ENCODE peak calls at places on chromosomes 4 and X, in eight cellular contexts. E, X, H, T, Q, K, P and S are unnamed samples.

GRCh38 chrX:2665387-2666304 is 25.4 kb upstream of the CD99 start:
- DNase-seq in E (no peak), X (no peak), H (no peak), T (peak; percentile 34), Q (no peak), K (no peak), P (no peak), S (no peak)

GRCh38 chr4:2792396-2792710 is 532 bp upstream of the SH3BP2 start:
- DNase-seq in E (no peak), X (no peak), H (no peak), T (no peak), Q (peak; percentile 5), K (no peak), P (no peak), S (no peak)

GRCh38 chr4:21454831-21455230 is 493.7 kb downstream of the KCNIP4 start:
- DNase-seq in E (no peak), X (no peak), H (no peak), T (no peak), Q (no peak), K (no peak), P (no peak), S (no peak)

GRCh38 chrX:56793112-56793430 is 64.0 kb downstream of the NBDY start:
- DNase-seq in E (no peak), X (no peak), H (no peak), T (no peak), Q (no peak), K (no peak), P (no peak), S (no peak)

GRCh38 chr4:66294626-66295025 is 624.3 kb upstream of the EPHA5 start:
- DNase-seq in E (no peak), X (peak; percentile 81), H (no peak), T (no peak), Q (no peak), K (no peak), P (peak; percentile 49), S (no peak)

GRCh38 chr4:78784255-78784654 is 8.1 kb downstream of the BMP2K start:
- DNase-seq in E (no peak), X (peak; percentile 95), H (peak; percentile 30), T (no peak), Q (no peak), K (no peak), P (peak; percentile 31), S (no peak)

GRCh38 chr4:7978907-7979651 is 39.4 kb upstream of the AFAP1 start:
- DNase-seq in E (no peak), X (no peak), H (no peak), T (no peak), Q (no peak), K (no peak), P (no peak), S (no peak)

GRCh38 chrX:1111543-1112300 is 100.7 kb downstream of the CRLF2 start:
- DNase-seq in E (no peak), X (no peak), H (no peak), T (no peak), Q (no peak), K (no peak), P (peak; percentile 85), S (no peak)

GRCh38 chr4:27360651-27361347 is 500.2 kb downstream of the STIM2 start:
- DNase-seq in E (no peak), X (peak; percentile 88), H (peak; percentile 17), T (no peak), Q (peak; percentile 64), K (no peak), P (peak; percentile 78), S (no peak)

GRCh38 chrX:43165343-43165920 is 387.5 kb upstream of the PPP1R2C start:
- DNase-seq in E (no peak), X (no peak), H (no peak), T (no peak), Q (no peak), K (no peak), P (no peak), S (no peak)

GRCh38 chrX:37349131-37350033 is at the start of gene PRRG1:
- DNase-seq in E (peak; percentile 61), X (peak; percentile 83), H (no peak), T (peak; percentile 67), Q (peak; percentile 96), K (no peak), P (peak; percentile 96), S (no peak)

GRCh38 chrX:96715412-96715940 is 30.8 kb downstream of the DIAPH2 start:
- DNase-seq in E (no peak), X (peak; percentile 22), H (no peak), T (no peak), Q (no peak), K (no peak), P (no peak), S (no peak)

GRCh38 chr4:133866328-133866699 is 335.3 kb downstream of the PABPC4L start:
- DNase-seq in E (no peak), X (peak; percentile 91), H (no peak), T (no peak), Q (no peak), K (no peak), P (no peak), S (no peak)

GRCh38 chr4:78687818-78688217 is 88.3 kb upstream of the BMP2K start:
- DNase-seq in E (no peak), X (no peak), H (no peak), T (no peak), Q (no peak), K (no peak), P (no peak), S (no peak)

GRCh38 chr4:7894677-7895181 is 44.9 kb downstream of the AFAP1 start:
- DNase-seq in E (no peak), X (no peak), H (no peak), T (no peak), Q (no peak), K (no peak), P (no peak), S (no peak)

DNA sequence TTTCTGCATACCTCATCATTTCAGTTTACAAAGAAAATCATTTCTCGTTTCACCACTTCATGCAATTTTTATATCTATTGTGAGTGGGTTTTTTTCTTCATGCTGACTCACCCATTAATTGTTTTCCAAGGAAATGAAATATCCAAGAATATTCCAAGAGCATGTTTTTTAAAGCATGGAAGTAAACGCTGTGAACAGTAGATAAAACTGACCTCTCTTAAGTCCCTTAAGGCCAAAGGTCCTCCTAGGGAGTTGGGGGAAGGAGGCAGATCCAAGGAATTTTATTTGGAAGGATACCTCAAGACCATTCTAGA is 2.6 kb upstream of the APBB2 start:
- DNase-seq in E (no peak), X (no peak), H (no peak), T (no peak), Q (no peak), K (no peak), P (no peak), S (no peak)
- H3K4me3 ChIP-seq in E (peak overlapping the region; percentile 80), X (peak overlapping the region; percentile 77), H (peak overlapping the region; percentile 81), T (peak overlapping the region; percentile 81), Q (peak overlapping the region; percentile 51), K (no peak overlapping the region), P (peak overlapping the region; percentile 64), S (peak overlapping the region; percentile 88)

GRCh38 chr4:76430519-76431388 is 4.3 kb upstream of the SHROOM3 start:
- DNase-seq in E (peak; percentile 50), X (peak; percentile 50), H (no peak), T (peak; percentile 51), Q (peak; percentile 71), K (peak; percentile 5), P (peak; percentile 73), S (no peak)

GRCh38 chr4:76435689-76436176 is 704 bp downstream of the SHROOM3 start:
- DNase-seq in E (no peak), X (peak; percentile 35), H (no peak), T (no peak), Q (no peak), K (no peak), P (peak; percentile 63), S (no peak)

GRCh38 chr4:76439491-76439890 is 4.5 kb downstream of the SHROOM3 start:
- DNase-seq in E (no peak), X (no peak), H (no peak), T (no peak), Q (no peak), K (no peak), P (no peak), S (no peak)

GRCh38 chr4:76429636-76430035 is 5.4 kb upstream of the SHROOM3 start:
- DNase-seq in E (no peak), X (no peak), H (no peak), T (no peak), Q (no peak), K (no peak), P (no peak), S (no peak)

GRCh38 chr4:76434901-76435688 is at the start of gene SHROOM3:
- DNase-seq in E (no peak), X (peak; percentile 55), H (peak; percentile 21), T (no peak), Q (no peak), K (no peak), P (peak; percentile 61), S (peak; percentile 79)
- TF ChIP-seq EZH2 in E (no peak), X (no peak), H (no peak), T (no peak), Q (no peak), K (no peak), P (no peak), S (no peak)

GRCh38 chr4:110014233-110014632 is 101.5 kb downstream of the EGF start:
- DNase-seq in E (no peak), X (no peak), H (no peak), T (no peak), Q (no peak), K (no peak), P (no peak), S (no peak)

GRCh38 chr4:110020681-110021443 is 108.2 kb downstream of the EGF start:
- DNase-seq in E (no peak), X (no peak), H (no peak), T (no peak), Q (no peak), K (no peak), P (no peak), S (peak; percentile 91)

GRCh38 chr4:110022457-110022856 is 109.8 kb downstream of the EGF start:
- DNase-seq in E (no peak), X (no peak), H (no peak), T (no peak), Q (no peak), K (no peak), P (no peak), S (no peak)

GRCh38 chr4:110020139-110020538 is 107.5 kb downstream of the EGF start:
- DNase-seq in E (no peak), X (peak; percentile 60), H (no peak), T (peak; percentile 20), Q (no peak), K (no peak), P (peak; percentile 22), S (no peak)

DNA sequence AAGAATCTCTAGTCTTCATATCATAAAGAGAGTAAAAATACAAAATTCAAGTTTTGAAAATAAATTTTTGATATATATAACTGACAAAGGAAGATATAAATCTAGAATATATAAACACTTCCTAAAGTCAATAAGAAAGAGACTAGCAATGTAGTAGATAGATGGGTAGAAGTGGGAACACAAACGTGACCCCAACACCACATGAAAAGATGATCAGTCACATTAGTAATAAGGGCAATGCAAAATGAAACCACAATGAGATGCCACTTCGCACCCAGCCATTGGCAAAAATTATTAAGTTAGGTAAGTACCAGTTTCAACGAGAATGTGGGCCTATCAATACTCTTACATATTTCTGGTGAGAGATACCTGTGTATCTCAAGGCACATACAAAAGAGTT is 106.5 kb downstream of the EGF start:
- DNase-seq in E (no peak), X (no peak), H (no peak), T (no peak), Q (no peak), K (no peak), P (no peak), S (no peak)
- H3K27ac ChIP-seq in E (no peak overlapping the region), X (no peak overlapping the region), H (no peak overlapping the region), T (no peak overlapping the region), Q (no peak overlapping the region), K (no peak overlapping the region), P (no peak overlapping the region), S (peak overlapping the region; percentile 94)

GRCh38 chr4:113978105-113978504 is 1.3 kb downstream of the ARSJ start:
- DNase-seq in E (no peak), X (no peak), H (no peak), T (no peak), Q (no peak), K (no peak), P (no peak), S (no peak)
- H3K4me3 ChIP-seq in E (no peak overlapping the region), X (peak overlapping the region; percentile 87), H (peak overlapping the region; percentile 77), T (no peak overlapping the region), Q (peak overlapping the region; percentile 84), K (no peak overlapping the region), P (peak overlapping the region; percentile 71), S (no peak overlapping the region)